ENCODE peak calls at places on chromosomes 6 and 20, in six cellular contexts. One of them, this sample, is unnamed. For H3K4me1, the result is how much of the 10 kb centered on the place peaks cover.

GRCh38 chr20:1844723-1845523 is 50.3 kb upstream of the SIRPA start:
- DNase-seq in CD4-positive, alpha-beta memory T cell: no peak
- DNase-seq in suprapubic skin: no peak
- DNase-seq in tibial artery: peak
- DNase-seq in mammary epithelial cell: no peak
- DNase-seq in pancreas: no peak
- DNase-seq in this sample: no peak

GRCh38 chr20:51011479-51011878 is 11.4 kb downstream of the KCNG1 start:
- DNase-seq in mammary epithelial cell: no peak
- DNase-seq in pancreas: no peak
- DNase-seq in CD4-positive, alpha-beta memory T cell: no peak
- DNase-seq in suprapubic skin: no peak
- DNase-seq in tibial artery: no peak
- DNase-seq in this sample: no peak

GRCh38 chr6:82741996-82742385 is 323.6 kb downstream of the UBE3D start:
- DNase-seq in mammary epithelial cell: no peak
- DNase-seq in CD4-positive, alpha-beta memory T cell: no peak
- DNase-seq in suprapubic skin: no peak
- DNase-seq in tibial artery: no peak
- DNase-seq in pancreas: no peak
- DNase-seq in this sample: no peak

GRCh38 chr20:36153754-36154695 is 515 bp upstream of the EPB41L1 start:
- DNase-seq in mammary epithelial cell: peak
- DNase-seq in tibial artery: peak
- DNase-seq in pancreas: peak
- DNase-seq in CD4-positive, alpha-beta memory T cell: peak
- DNase-seq in suprapubic skin: peak
- DNase-seq in this sample: peak

GRCh38 chr6:132087391-132087790 is 136.2 kb upstream of the CCN2 start:
- DNase-seq in mammary epithelial cell: no peak
- DNase-seq in CD4-positive, alpha-beta memory T cell: no peak
- DNase-seq in suprapubic skin: no peak
- DNase-seq in pancreas: no peak
- DNase-seq in tibial artery: no peak
- DNase-seq in this sample: no peak

GRCh38 chr20:38001981-38002380 is 31.3 kb downstream of the TTI1 start:
- DNase-seq in CD4-positive, alpha-beta memory T cell: no peak
- DNase-seq in tibial artery: no peak
- DNase-seq in mammary epithelial cell: no peak
- DNase-seq in pancreas: no peak
- DNase-seq in suprapubic skin: no peak
- DNase-seq in this sample: no peak

GRCh38 chr6:49326337-49326736 is 136.7 kb downstream of the MMUT start:
- DNase-seq in suprapubic skin: no peak
- DNase-seq in CD4-positive, alpha-beta memory T cell: no peak
- DNase-seq in tibial artery: no peak
- DNase-seq in pancreas: no peak
- DNase-seq in mammary epithelial cell: peak
- DNase-seq in this sample: no peak

GRCh38 chr6:142947702-142948480 is 2.9 kb upstream of the HIVEP2 start:
- DNase-seq in CD4-positive, alpha-beta memory T cell: no peak
- DNase-seq in pancreas: no peak
- DNase-seq in mammary epithelial cell: no peak
- DNase-seq in suprapubic skin: no peak
- DNase-seq in tibial artery: no peak
- DNase-seq in this sample: no peak

GRCh38 chr6:163165155-163165910 is 249.2 kb upstream of the QKI start:
- DNase-seq in CD4-positive, alpha-beta memory T cell: no peak
- DNase-seq in pancreas: no peak
- DNase-seq in mammary epithelial cell: no peak
- DNase-seq in suprapubic skin: no peak
- DNase-seq in tibial artery: no peak
- DNase-seq in this sample: no peak

GRCh38 chr6:117498159-117498558 is 15.7 kb downstream of the DCBLD1 start:
- DNase-seq in suprapubic skin: no peak
- DNase-seq in tibial artery: no peak
- DNase-seq in pancreas: no peak
- DNase-seq in mammary epithelial cell: peak
- DNase-seq in CD4-positive, alpha-beta memory T cell: no peak
- DNase-seq in this sample: no peak

DNA sequence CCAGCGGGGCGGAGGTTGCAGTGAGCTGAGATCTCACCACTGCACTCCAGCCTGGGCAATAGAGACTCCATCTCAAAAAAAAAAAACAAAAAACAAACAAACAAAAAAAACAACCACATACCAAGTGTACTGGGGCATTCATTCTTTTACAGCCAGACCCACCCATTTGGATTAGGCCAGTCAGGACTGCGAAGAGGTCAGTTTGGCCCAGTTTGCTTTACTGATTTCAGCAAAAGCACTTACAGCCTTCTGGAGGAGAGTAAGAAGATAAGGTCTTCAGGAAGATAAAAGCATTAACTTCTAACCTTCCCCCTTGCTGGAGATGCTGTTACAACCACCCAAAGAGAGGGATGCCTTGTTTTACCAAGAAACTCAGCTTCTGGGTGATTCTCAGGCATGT is 118.8 kb downstream of the RIN2 start:
- DNase-seq in tibial artery: no peak
- DNase-seq in mammary epithelial cell: no peak
- DNase-seq in pancreas: no peak
- DNase-seq in suprapubic skin: no peak
- DNase-seq in CD4-positive, alpha-beta memory T cell: no peak
- DNase-seq in this sample: no peak
- H3K27ac ChIP-seq in tibial artery: peak
- H3K27ac ChIP-seq in mammary epithelial cell: no peak
- H3K27ac ChIP-seq in pancreas: no peak
- H3K27ac ChIP-seq in suprapubic skin: no peak
- H3K27ac ChIP-seq in CD4-positive, alpha-beta memory T cell: no peak
- H3K27ac ChIP-seq in this sample: no peak

GRCh38 chr6:3406362-3406809 is 50.5 kb downstream of the SLC22A23 start:
- DNase-seq in tibial artery: no peak
- DNase-seq in pancreas: no peak
- DNase-seq in CD4-positive, alpha-beta memory T cell: no peak
- DNase-seq in suprapubic skin: no peak
- DNase-seq in mammary epithelial cell: no peak
- DNase-seq in this sample: peak
- H3K4me1 ChIP-seq in tibial artery: under half
- H3K4me1 ChIP-seq in pancreas: under half
- H3K4me1 ChIP-seq in CD4-positive, alpha-beta memory T cell: under half
- H3K4me1 ChIP-seq in suprapubic skin: half or more
- H3K4me1 ChIP-seq in mammary epithelial cell: under half
- H3K4me1 ChIP-seq in this sample: half or more

GRCh38 chr6:112202639-112203341 is 51.6 kb downstream of the LAMA4 start:
- DNase-seq in suprapubic skin: no peak
- DNase-seq in pancreas: no peak
- DNase-seq in mammary epithelial cell: no peak
- DNase-seq in tibial artery: no peak
- DNase-seq in CD4-positive, alpha-beta memory T cell: no peak
- DNase-seq in this sample: no peak
- H3K27ac ChIP-seq in suprapubic skin: peak
- H3K27ac ChIP-seq in pancreas: no peak
- H3K27ac ChIP-seq in mammary epithelial cell: no peak
- H3K27ac ChIP-seq in tibial artery: peak
- H3K27ac ChIP-seq in CD4-positive, alpha-beta memory T cell: no peak
- H3K27ac ChIP-seq in this sample: no peak

GRCh38 chr6:42276008-42276890 is 58.6 kb upstream of the MRPS10 start:
- DNase-seq in CD4-positive, alpha-beta memory T cell: no peak
- DNase-seq in pancreas: no peak
- DNase-seq in mammary epithelial cell: no peak
- DNase-seq in tibial artery: no peak
- DNase-seq in suprapubic skin: no peak
- DNase-seq in this sample: no peak
- H3K4me1 ChIP-seq in CD4-positive, alpha-beta memory T cell: under half
- H3K4me1 ChIP-seq in pancreas: under half
- H3K4me1 ChIP-seq in mammary epithelial cell: under half
- H3K4me1 ChIP-seq in tibial artery: under half
- H3K4me1 ChIP-seq in suprapubic skin: under half
- H3K4me1 ChIP-seq in this sample: under half

DNA sequence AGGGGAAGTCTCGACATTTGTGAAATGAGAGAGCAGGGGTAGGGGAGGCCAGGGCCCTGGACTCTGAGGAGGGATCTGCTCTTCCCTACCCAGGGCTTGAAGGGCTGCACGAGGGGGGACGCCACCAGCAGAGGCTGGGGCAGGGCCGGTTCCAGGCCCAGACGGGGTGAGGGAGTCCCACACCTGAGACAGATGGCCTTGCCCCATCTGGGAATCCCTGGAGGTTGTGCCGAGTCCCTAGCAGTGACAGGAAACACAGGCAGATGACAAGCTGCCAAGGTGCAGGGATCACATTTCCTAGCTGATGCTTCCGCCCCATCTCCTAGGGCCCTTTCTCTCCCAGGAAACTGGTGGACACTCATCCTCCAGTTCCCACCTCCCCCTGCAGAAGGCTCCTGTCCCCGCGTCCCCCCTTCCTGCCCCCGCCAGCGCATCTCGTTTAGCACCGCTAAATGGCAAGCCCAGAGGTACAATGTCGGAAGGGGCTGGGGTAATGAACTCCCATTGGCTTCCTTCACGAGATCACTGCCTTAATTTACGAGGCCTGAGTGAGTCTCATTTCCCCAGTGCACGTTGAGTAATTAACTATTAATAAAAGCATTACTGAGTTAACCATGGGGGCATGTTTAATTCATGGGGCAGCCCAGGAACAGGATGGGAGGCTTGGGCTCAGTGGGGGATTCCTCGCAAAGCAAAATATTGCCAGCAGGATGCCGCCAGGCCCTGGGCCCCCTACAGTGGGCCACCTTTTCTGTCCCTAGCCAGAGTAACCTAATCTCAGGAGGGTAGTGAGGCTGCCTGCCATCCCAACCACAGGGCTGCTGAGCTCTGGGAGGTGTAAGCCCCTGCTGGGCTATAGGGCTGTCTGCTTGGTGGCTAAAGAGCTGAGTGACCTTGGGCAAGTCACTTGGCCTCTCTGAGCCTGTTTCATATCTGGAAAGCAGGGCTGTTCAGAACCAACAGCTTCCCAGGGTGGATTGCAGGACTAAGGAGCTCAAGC is 35.4 kb upstream of the CDH22 start:
- DNase-seq in tibial artery: no peak
- DNase-seq in pancreas: no peak
- DNase-seq in suprapubic skin: no peak
- DNase-seq in mammary epithelial cell: no peak
- DNase-seq in CD4-positive, alpha-beta memory T cell: no peak
- DNase-seq in this sample: no peak
- H3K27ac ChIP-seq in tibial artery: no peak
- H3K27ac ChIP-seq in pancreas: no peak
- H3K27ac ChIP-seq in suprapubic skin: no peak
- H3K27ac ChIP-seq in mammary epithelial cell: no peak
- H3K27ac ChIP-seq in CD4-positive, alpha-beta memory T cell: no peak
- H3K27ac ChIP-seq in this sample: no peak

DNA sequence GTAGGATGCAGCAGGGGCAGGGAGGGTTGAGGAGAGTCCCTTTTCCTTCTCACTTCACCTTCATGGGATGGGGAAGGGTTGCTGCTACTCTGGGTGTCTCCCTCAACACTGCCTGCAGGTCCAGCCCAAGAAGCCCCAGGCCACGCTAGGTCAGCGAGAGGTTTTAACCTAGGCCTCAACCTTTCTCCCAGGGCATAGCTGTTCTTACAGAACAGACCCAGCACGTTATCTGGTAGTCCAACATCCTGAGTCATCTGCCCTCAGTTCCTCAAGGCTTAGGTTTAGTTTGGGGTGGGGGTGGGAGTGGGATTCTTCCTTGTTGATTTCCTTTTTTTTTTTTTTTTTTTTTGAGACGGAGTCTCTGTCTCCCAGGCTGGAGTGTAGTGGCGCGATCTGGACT is 15.8 kb downstream of the LRRC73 start:
- DNase-seq in suprapubic skin: no peak
- DNase-seq in CD4-positive, alpha-beta memory T cell: no peak
- DNase-seq in mammary epithelial cell: no peak
- DNase-seq in tibial artery: no peak
- DNase-seq in pancreas: no peak
- DNase-seq in this sample: no peak
- H3K4me1 ChIP-seq in suprapubic skin: half or more
- H3K4me1 ChIP-seq in CD4-positive, alpha-beta memory T cell: under half
- H3K4me1 ChIP-seq in mammary epithelial cell: half or more
- H3K4me1 ChIP-seq in tibial artery: half or more
- H3K4me1 ChIP-seq in pancreas: under half
- H3K4me1 ChIP-seq in this sample: under half

DNA sequence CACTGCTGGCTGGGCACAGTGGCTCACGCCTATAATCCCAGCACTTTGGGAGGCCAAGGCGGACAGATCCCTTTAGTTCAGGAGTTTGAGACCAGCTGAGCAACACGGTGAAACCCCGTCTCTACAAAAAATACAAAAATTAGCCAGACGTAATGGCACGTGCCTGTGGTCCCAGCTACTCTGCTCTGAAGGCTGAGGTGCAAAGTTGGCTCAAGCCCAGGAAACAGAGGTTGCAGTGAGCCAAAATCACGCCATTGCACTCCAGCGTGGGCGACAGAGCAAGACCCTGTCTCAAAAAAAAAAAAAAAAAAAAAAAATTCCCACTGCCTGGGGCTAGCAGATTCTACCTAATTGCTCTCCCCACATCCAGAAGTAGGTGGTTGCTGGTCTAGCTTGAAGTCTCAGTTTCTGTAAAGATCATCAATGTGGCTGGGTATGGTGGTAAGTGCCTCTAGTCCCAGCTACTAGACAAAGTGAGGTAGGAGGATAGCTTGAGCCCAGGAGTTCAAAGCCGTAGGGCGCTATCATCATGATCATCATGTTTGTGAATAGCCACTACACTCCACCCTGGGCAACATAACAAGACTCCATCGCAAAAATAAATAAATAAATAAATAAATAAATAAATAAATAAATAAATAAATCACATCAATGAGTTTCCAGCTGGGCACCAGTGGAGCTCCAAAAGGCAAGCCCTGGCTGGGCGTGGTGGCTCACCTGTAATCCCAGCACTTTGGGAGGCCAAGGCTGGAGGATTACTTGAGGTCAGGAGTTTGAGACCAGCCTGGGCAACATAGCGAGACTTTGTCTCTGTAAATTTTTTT is 6.4 kb upstream of the AP5S1 start:
- DNase-seq in CD4-positive, alpha-beta memory T cell: peak
- DNase-seq in tibial artery: no peak
- DNase-seq in suprapubic skin: no peak
- DNase-seq in mammary epithelial cell: no peak
- DNase-seq in pancreas: no peak
- DNase-seq in this sample: no peak
- H3K27ac ChIP-seq in CD4-positive, alpha-beta memory T cell: peak
- H3K27ac ChIP-seq in tibial artery: peak
- H3K27ac ChIP-seq in suprapubic skin: no peak
- H3K27ac ChIP-seq in mammary epithelial cell: no peak
- H3K27ac ChIP-seq in pancreas: peak
- H3K27ac ChIP-seq in this sample: no peak